ENCODE peak calls at places on chromosomes 4 and X, in seven cellular contexts. T, Q, Z, L, H, K and Y are unnamed samples. For H3K4me1, the result is how much of the 10 kb centered on the place peaks cover.

GRCh38 chr4:11428161-11428700 is 463 bp downstream of the HS3ST1 start:
- DNase-seq in T (no peak), Q (peak), Z (peak), L (no peak), H (no peak), K (peak), Y (peak)

GRCh38 chrX:13761606-13762005 is 27.1 kb downstream of the OFD1 start:
- DNase-seq in T (peak), Q (no peak), Z (peak), L (no peak), H (no peak), K (no peak), Y (peak)

GRCh38 chrX:107710617-107711391 is 64.8 kb downstream of the TSC22D3 start:
- DNase-seq in T (peak), Q (peak), Z (peak), L (no peak), H (peak), K (peak), Y (no peak)

GRCh38 chr4:185204238-185204910 is 574 bp upstream of the CFAP97 start:
- DNase-seq in T (peak), Q (no peak), Z (peak), L (no peak), H (no peak), K (no peak), Y (no peak)

GRCh38 chr4:75248770-75249467 is 265.3 kb downstream of the RCHY1 start:
- DNase-seq in T (no peak), Q (no peak), Z (peak), L (no peak), H (peak), K (peak), Y (no peak)

GRCh38 chr4:109184421-109184956 is 118.0 kb downstream of the COL25A1 start:
- DNase-seq in T (no peak), Q (no peak), Z (peak), L (no peak), H (peak), K (peak), Y (no peak)

GRCh38 chrX:88865634-88866033 is 118.6 kb downstream of the CPXCR1 start:
- DNase-seq in T (no peak), Q (no peak), Z (no peak), L (no peak), H (no peak), K (no peak), Y (no peak)

GRCh38 chr4:83329521-83330105 is 5.0 kb downstream of the HPSE start:
- DNase-seq in T (peak), Q (no peak), Z (no peak), L (no peak), H (peak), K (no peak), Y (no peak)

GRCh38 chr4:2462218-2462991 is 6.5 kb upstream of the RNF4 start:
- DNase-seq in T (peak), Q (peak), Z (peak), L (no peak), H (peak), K (peak), Y (peak)

GRCh38 chr4:73964862-73965611 is 16.8 kb downstream of the PF4 start:
- DNase-seq in T (no peak), Q (peak), Z (peak), L (no peak), H (peak), K (peak), Y (peak)

GRCh38 chr4:20248155-20248558 is 3.5 kb upstream of the SLIT2 start:
- DNase-seq in T (peak), Q (peak), Z (peak), L (no peak), H (peak), K (peak), Y (no peak)

GRCh38 chrX:54659547-54659946 is 129.5 kb downstream of the GNL3L start:
- DNase-seq in T (no peak), Q (no peak), Z (no peak), L (no peak), H (no peak), K (no peak), Y (no peak)

GRCh38 chrX:275967-276587 is 5.1 kb upstream of the PLCXD1 start:
- DNase-seq in T (peak), Q (peak), Z (peak), L (no peak), H (peak), K (peak), Y (peak)

GRCh38 chr4:30956891-30957290 is 236.7 kb downstream of the PCDH7 start:
- DNase-seq in T (no peak), Q (no peak), Z (no peak), L (no peak), H (no peak), K (no peak), Y (no peak)

GRCh38 chr4:143294310-143294709 is 42.4 kb upstream of the GAB1 start:
- DNase-seq in T (peak), Q (no peak), Z (no peak), L (no peak), H (no peak), K (no peak), Y (no peak)

GRCh38 chr4:2859514-2859913 is 15.9 kb downstream of the ADD1 start:
- DNase-seq in T (no peak), Q (no peak), Z (no peak), L (no peak), H (no peak), K (no peak), Y (no peak)

GRCh38 chr4:108172231-108172779 is 3.6 kb upstream of the LEF1 start:
- DNase-seq in T (no peak), Q (peak), Z (no peak), L (no peak), H (no peak), K (peak), Y (peak)

GRCh38 chr4:145130788-145131398 is 32.8 kb downstream of the ABCE1 start:
- DNase-seq in T (peak), Q (no peak), Z (no peak), L (no peak), H (peak), K (peak), Y (no peak)

GRCh38 chrX:650274-650673 is 19.7 kb downstream of the SHOX start:
- DNase-seq in T (no peak), Q (no peak), Z (no peak), L (no peak), H (no peak), K (no peak), Y (no peak)

GRCh38 chr4:74320559-74321118 is 12.4 kb downstream of the EPGN start:
- DNase-seq in T (peak), Q (peak), Z (peak), L (peak), H (peak), K (peak), Y (peak)

GRCh38 chr4:40152642-40153041 is 44.2 kb upstream of the RHOH start:
- DNase-seq in T (no peak), Q (no peak), Z (no peak), L (no peak), H (no peak), K (no peak), Y (no peak)

GRCh38 chr4:99159699-99160098 is 15.6 kb upstream of the ADH4 start:
- DNase-seq in T (no peak), Q (no peak), Z (no peak), L (no peak), H (no peak), K (no peak), Y (no peak)

GRCh38 chr4:185811509-185812364 is at the start of gene SORBS2:
- DNase-seq in T (peak), Q (no peak), Z (peak), L (no peak), H (peak), K (peak), Y (no peak)

GRCh38 chrX:134654398-134655012 is 3.8 kb downstream of the PLAC1 start:
- DNase-seq in T (no peak), Q (no peak), Z (no peak), L (no peak), H (no peak), K (no peak), Y (no peak)

GRCh38 chrX:111671668-111672067 is 9.3 kb upstream of the ALG13 start:
- DNase-seq in T (no peak), Q (no peak), Z (no peak), L (no peak), H (no peak), K (no peak), Y (no peak)

GRCh38 chrX:135170468-135170867 is 730 bp downstream of the CT55 start:
- DNase-seq in T (no peak), Q (no peak), Z (no peak), L (no peak), H (no peak), K (no peak), Y (no peak)

GRCh38 chrX:110414273-110414672 is 55.6 kb downstream of the RTL9 start:
- DNase-seq in T (no peak), Q (no peak), Z (no peak), L (no peak), H (no peak), K (no peak), Y (no peak)

GRCh38 chrX:37420756-37421155 is 71.6 kb downstream of the PRRG1 start:
- DNase-seq in T (no peak), Q (no peak), Z (no peak), L (no peak), H (no peak), K (no peak), Y (no peak)

GRCh38 chrX:151920530-151920929 is 7.8 kb downstream of the MAGEA4 start:
- DNase-seq in T (no peak), Q (no peak), Z (no peak), L (no peak), H (no peak), K (no peak), Y (no peak)

GRCh38 chrX:45849261-45849660 is 648.6 kb upstream of the DIPK2B start:
- DNase-seq in T (peak), Q (no peak), Z (peak), L (no peak), H (peak), K (peak), Y (no peak)

GRCh38 chr4:108620933-108621905 is 843 bp downstream of the RPL34 start:
- DNase-seq in T (peak), Q (no peak), Z (no peak), L (no peak), H (no peak), K (peak), Y (no peak)

GRCh38 chr4:56512166-56512565 is 6.6 kb downstream of the ARL9 start:
- DNase-seq in T (peak), Q (no peak), Z (no peak), L (no peak), H (no peak), K (peak), Y (no peak)

DNA sequence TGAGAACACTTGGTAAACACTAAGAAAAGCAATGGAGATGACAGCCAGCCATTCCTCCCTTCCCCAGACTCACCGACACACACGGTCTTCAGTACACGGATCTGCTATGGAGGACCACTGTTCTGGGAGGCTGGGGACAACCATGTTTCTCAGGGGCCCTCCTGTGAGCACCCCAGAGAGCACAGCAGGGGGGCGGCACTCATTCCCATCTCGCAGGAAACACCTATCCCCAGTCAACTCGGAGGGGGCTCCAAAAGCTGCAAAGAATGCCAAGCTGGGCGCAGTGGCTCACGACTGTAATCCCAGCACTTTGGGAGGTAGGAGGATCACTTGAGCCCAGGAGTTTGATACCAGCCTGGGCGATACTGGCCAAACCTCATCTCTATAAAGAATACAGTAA is 172.1 kb downstream of the AFAP1 start:
- DNase-seq in T (no peak), Q (no peak), Z (no peak), L (no peak), H (no peak), K (no peak), Y (no peak)
- H3K23ac ChIP-seq in T (no peak), Q (no peak), Z (no peak), L (no peak), H (no peak), K (no peak), Y (no peak)

GRCh38 chr4:121791481-121791880 is 9.6 kb upstream of the EXOSC9 start:
- DNase-seq in T (peak), Q (no peak), Z (no peak), L (no peak), H (no peak), K (no peak), Y (no peak)

GRCh38 chr4:121788896-121789295 is 12.2 kb upstream of the EXOSC9 start:
- DNase-seq in T (no peak), Q (no peak), Z (no peak), L (no peak), H (no peak), K (no peak), Y (no peak)

GRCh38 chr4:121789470-121789869 is 11.7 kb upstream of the EXOSC9 start:
- DNase-seq in T (peak), Q (no peak), Z (no peak), L (no peak), H (no peak), K (no peak), Y (no peak)

GRCh38 chr4:121790976-121791375 is 10.1 kb upstream of the EXOSC9 start:
- DNase-seq in T (peak), Q (no peak), Z (peak), L (no peak), H (no peak), K (no peak), Y (no peak)

GRCh38 chr4:121789960-121790829 is 10.9 kb upstream of the EXOSC9 start:
- DNase-seq in T (peak), Q (no peak), Z (no peak), L (no peak), H (no peak), K (no peak), Y (no peak)
- H3K4me1 ChIP-seq in T (under half), Q (under half), Z (under half), L (under half), H (under half), K (under half), Y (under half)

GRCh38 chr4:186848437-186848836 is 124.8 kb upstream of the FAT1 start:
- DNase-seq in T (no peak), Q (no peak), Z (no peak), L (no peak), H (no peak), K (no peak), Y (no peak)
- H3K23ac ChIP-seq in T (no peak), Q (no peak), Z (no peak), L (no peak), H (no peak), K (no peak), Y (no peak)

GRCh38 chr4:6748286-6748685 is 32.3 kb downstream of the BLOC1S4 start:
- DNase-seq in T (no peak), Q (no peak), Z (no peak), L (no peak), H (no peak), K (no peak), Y (no peak)

GRCh38 chr4:6751611-6752485 is 30.7 kb upstream of the KIAA0232 start:
- DNase-seq in T (peak), Q (no peak), Z (peak), L (no peak), H (peak), K (peak), Y (no peak)

GRCh38 chr4:6749340-6750171 is 33.0 kb upstream of the KIAA0232 start:
- DNase-seq in T (peak), Q (no peak), Z (no peak), L (no peak), H (peak), K (peak), Y (no peak)

GRCh38 chr4:6752486-6752829 is 30.1 kb upstream of the KIAA0232 start:
- DNase-seq in T (no peak), Q (no peak), Z (no peak), L (no peak), H (no peak), K (no peak), Y (no peak)

GRCh38 chr4:6750302-6751221 is 32.0 kb upstream of the KIAA0232 start:
- DNase-seq in T (no peak), Q (no peak), Z (no peak), L (no peak), H (peak), K (no peak), Y (no peak)
- H3K4me1 ChIP-seq in T (under half), Q (under half), Z (under half), L (under half), H (under half), K (under half), Y (under half)